ENCODE peak calls at places on chromosomes 11 and 22, in eight cellular contexts. One of them, this sample, is unnamed.

GRCh38 chr22:44111562-44112155 is 69.1 kb upstream of the PARVG start:
- DNase-seq in Peyer's patch: no peak
- DNase-seq in NB4: no peak
- DNase-seq in esophagus squamous epithelium: no peak
- DNase-seq in IMR-90: no peak
- DNase-seq in adrenal gland: no peak
- DNase-seq in ovary: no peak
- DNase-seq in suprapubic skin: no peak
- DNase-seq in this sample: no peak

GRCh38 chr11:104812416-104812815 is 85.8 kb downstream of the CASP12 start:
- DNase-seq in esophagus squamous epithelium: no peak
- DNase-seq in adrenal gland: no peak
- DNase-seq in ovary: no peak
- DNase-seq in suprapubic skin: no peak
- DNase-seq in IMR-90: no peak
- DNase-seq in NB4: no peak
- DNase-seq in Peyer's patch: no peak
- DNase-seq in this sample: no peak

GRCh38 chr11:11722861-11723260 is 101.1 kb upstream of the GALNT18 start:
- DNase-seq in ovary: no peak
- DNase-seq in Peyer's patch: no peak
- DNase-seq in adrenal gland: no peak
- DNase-seq in suprapubic skin: no peak
- DNase-seq in NB4: no peak
- DNase-seq in esophagus squamous epithelium: no peak
- DNase-seq in IMR-90: no peak
- DNase-seq in this sample: no peak

GRCh38 chr22:24244144-24244787 is 616 bp downstream of the GGT5 start:
- DNase-seq in IMR-90: peak
- DNase-seq in esophagus squamous epithelium: no peak
- DNase-seq in suprapubic skin: no peak
- DNase-seq in ovary: peak
- DNase-seq in Peyer's patch: no peak
- DNase-seq in adrenal gland: no peak
- DNase-seq in NB4: peak
- DNase-seq in this sample: no peak

GRCh38 chr11:11966826-11967668 is 41.4 kb downstream of the DKK3 start:
- DNase-seq in adrenal gland: peak
- DNase-seq in esophagus squamous epithelium: no peak
- DNase-seq in ovary: peak
- DNase-seq in IMR-90: peak
- DNase-seq in suprapubic skin: no peak
- DNase-seq in NB4: peak
- DNase-seq in Peyer's patch: peak
- DNase-seq in this sample: peak

GRCh38 chr22:46081831-46082210 is 68.5 kb upstream of the PPARA start:
- DNase-seq in IMR-90: no peak
- DNase-seq in ovary: no peak
- DNase-seq in NB4: no peak
- DNase-seq in adrenal gland: peak
- DNase-seq in esophagus squamous epithelium: no peak
- DNase-seq in Peyer's patch: no peak
- DNase-seq in suprapubic skin: peak
- DNase-seq in this sample: no peak

GRCh38 chr11:61949169-61950034 is 749 bp upstream of the BEST1 start:
- DNase-seq in ovary: peak
- DNase-seq in adrenal gland: peak
- DNase-seq in NB4: peak
- DNase-seq in Peyer's patch: no peak
- DNase-seq in IMR-90: peak
- DNase-seq in esophagus squamous epithelium: no peak
- DNase-seq in suprapubic skin: peak
- DNase-seq in this sample: peak

GRCh38 chr11:299951-300735 is 817 bp upstream of the IFITM5 start:
- DNase-seq in adrenal gland: no peak
- DNase-seq in ovary: no peak
- DNase-seq in NB4: no peak
- DNase-seq in esophagus squamous epithelium: no peak
- DNase-seq in Peyer's patch: no peak
- DNase-seq in IMR-90: peak
- DNase-seq in suprapubic skin: no peak
- DNase-seq in this sample: no peak

GRCh38 chr11:12397953-12398352 is 20.6 kb downstream of the PARVA start:
- DNase-seq in Peyer's patch: no peak
- DNase-seq in suprapubic skin: no peak
- DNase-seq in ovary: peak
- DNase-seq in esophagus squamous epithelium: no peak
- DNase-seq in IMR-90: peak
- DNase-seq in NB4: no peak
- DNase-seq in adrenal gland: peak
- DNase-seq in this sample: no peak

GRCh38 chr11:64536396-64536935 is 54.6 kb upstream of the SLC22A12 start:
- DNase-seq in adrenal gland: no peak
- DNase-seq in IMR-90: peak
- DNase-seq in esophagus squamous epithelium: no peak
- DNase-seq in NB4: no peak
- DNase-seq in ovary: no peak
- DNase-seq in suprapubic skin: no peak
- DNase-seq in Peyer's patch: no peak
- DNase-seq in this sample: no peak

GRCh38 chr22:45159652-45160462 is 3.9 kb upstream of the NUP50 start:
- DNase-seq in adrenal gland: peak
- DNase-seq in suprapubic skin: no peak
- DNase-seq in IMR-90: peak
- DNase-seq in ovary: no peak
- DNase-seq in NB4: peak
- DNase-seq in Peyer's patch: no peak
- DNase-seq in esophagus squamous epithelium: no peak
- DNase-seq in this sample: no peak

GRCh38 chr11:118696673-118697226 is 17.3 kb upstream of the TREH start:
- DNase-seq in ovary: no peak
- DNase-seq in esophagus squamous epithelium: no peak
- DNase-seq in NB4: no peak
- DNase-seq in Peyer's patch: no peak
- DNase-seq in adrenal gland: no peak
- DNase-seq in suprapubic skin: no peak
- DNase-seq in IMR-90: no peak
- DNase-seq in this sample: no peak
- TF ChIP-seq POLR2A in ovary: no peak
- TF ChIP-seq POLR2A in esophagus squamous epithelium: no peak
- TF ChIP-seq POLR2A in NB4: no peak
- TF ChIP-seq POLR2A in Peyer's patch: no peak
- TF ChIP-seq POLR2A in adrenal gland: no peak
- TF ChIP-seq POLR2A in suprapubic skin: no peak
- TF ChIP-seq POLR2A in IMR-90: no peak
- TF ChIP-seq POLR2A in this sample: no peak

GRCh38 chr11:65858354-65859133 is 564 bp upstream of the CFL1 start:
- DNase-seq in IMR-90: no peak
- DNase-seq in suprapubic skin: no peak
- DNase-seq in esophagus squamous epithelium: no peak
- DNase-seq in ovary: no peak
- DNase-seq in adrenal gland: no peak
- DNase-seq in NB4: no peak
- DNase-seq in Peyer's patch: no peak
- DNase-seq in this sample: no peak

GRCh38 chr11:65860278-65861164 is at the start of gene MUS81:
- DNase-seq in NB4: peak
- DNase-seq in IMR-90: peak
- DNase-seq in adrenal gland: peak
- DNase-seq in suprapubic skin: peak
- DNase-seq in esophagus squamous epithelium: peak
- DNase-seq in Peyer's patch: peak
- DNase-seq in ovary: peak
- DNase-seq in this sample: peak

GRCh38 chr11:65857500-65858353 is at the start of gene CFL1:
- DNase-seq in adrenal gland: peak
- DNase-seq in suprapubic skin: peak
- DNase-seq in esophagus squamous epithelium: peak
- DNase-seq in Peyer's patch: peak
- DNase-seq in NB4: peak
- DNase-seq in IMR-90: peak
- DNase-seq in ovary: peak
- DNase-seq in this sample: peak

GRCh38 chr11:65859812-65860277 is 388 bp upstream of the MUS81 start:
- DNase-seq in ovary: no peak
- DNase-seq in NB4: no peak
- DNase-seq in IMR-90: no peak
- DNase-seq in Peyer's patch: peak
- DNase-seq in adrenal gland: no peak
- DNase-seq in suprapubic skin: peak
- DNase-seq in esophagus squamous epithelium: no peak
- DNase-seq in this sample: no peak

GRCh38 chr11:65859134-65859811 is 960 bp upstream of the MUS81 start:
- DNase-seq in adrenal gland: peak
- DNase-seq in NB4: peak
- DNase-seq in Peyer's patch: peak
- DNase-seq in esophagus squamous epithelium: peak
- DNase-seq in ovary: peak
- DNase-seq in suprapubic skin: peak
- DNase-seq in IMR-90: peak
- DNase-seq in this sample: peak
- TF ChIP-seq POLR2A in adrenal gland: peak
- TF ChIP-seq POLR2A in NB4: peak
- TF ChIP-seq POLR2A in Peyer's patch: peak
- TF ChIP-seq POLR2A in esophagus squamous epithelium: peak
- TF ChIP-seq POLR2A in ovary: peak
- TF ChIP-seq POLR2A in suprapubic skin: peak
- TF ChIP-seq POLR2A in IMR-90: peak
- TF ChIP-seq POLR2A in this sample: peak

DNA sequence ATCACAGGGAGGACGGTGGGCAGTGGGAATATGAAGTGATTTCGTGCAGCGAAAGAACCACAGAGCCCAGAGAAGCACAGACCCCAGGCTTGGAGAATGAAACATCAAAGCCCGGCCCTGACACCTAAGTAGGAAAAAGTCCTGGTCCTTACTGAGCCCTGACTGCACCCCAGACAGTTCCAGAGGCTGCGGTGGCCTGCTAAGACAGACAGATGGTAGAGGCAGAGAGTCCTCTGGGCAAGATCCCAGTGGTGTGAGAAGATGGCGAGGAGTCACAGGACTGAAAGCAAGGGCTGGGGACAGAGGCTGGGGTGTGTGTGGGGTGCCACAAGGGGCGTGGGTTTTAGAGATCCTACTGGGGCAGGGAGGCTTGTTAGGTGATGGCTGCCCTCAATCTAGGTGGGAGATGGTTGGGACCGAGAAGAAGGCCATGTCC is 3.7 kb downstream of the CBX6 start:
- DNase-seq in Peyer's patch: no peak
- DNase-seq in IMR-90: no peak
- DNase-seq in ovary: peak
- DNase-seq in suprapubic skin: peak
- DNase-seq in esophagus squamous epithelium: no peak
- DNase-seq in adrenal gland: no peak
- DNase-seq in NB4: no peak
- DNase-seq in this sample: no peak
- TF ChIP-seq POLR2A in Peyer's patch: no peak
- TF ChIP-seq POLR2A in IMR-90: no peak
- TF ChIP-seq POLR2A in ovary: no peak
- TF ChIP-seq POLR2A in suprapubic skin: no peak
- TF ChIP-seq POLR2A in esophagus squamous epithelium: no peak
- TF ChIP-seq POLR2A in adrenal gland: no peak
- TF ChIP-seq POLR2A in NB4: no peak
- TF ChIP-seq POLR2A in this sample: no peak

GRCh38 chr22:38795569-38795968 is 1.6 kb upstream of the DNAL4 start:
- DNase-seq in IMR-90: no peak
- DNase-seq in esophagus squamous epithelium: no peak
- DNase-seq in adrenal gland: no peak
- DNase-seq in ovary: no peak
- DNase-seq in suprapubic skin: no peak
- DNase-seq in Peyer's patch: no peak
- DNase-seq in NB4: no peak
- DNase-seq in this sample: no peak

GRCh38 chr22:38792833-38793232 is 1.1 kb downstream of the DNAL4 start:
- DNase-seq in ovary: no peak
- DNase-seq in esophagus squamous epithelium: no peak
- DNase-seq in suprapubic skin: no peak
- DNase-seq in NB4: peak
- DNase-seq in IMR-90: peak
- DNase-seq in Peyer's patch: no peak
- DNase-seq in adrenal gland: no peak
- DNase-seq in this sample: no peak

GRCh38 chr22:38796262-38796957 is 2.5 kb upstream of the DNAL4 start:
- DNase-seq in NB4: no peak
- DNase-seq in Peyer's patch: no peak
- DNase-seq in adrenal gland: no peak
- DNase-seq in IMR-90: no peak
- DNase-seq in esophagus squamous epithelium: no peak
- DNase-seq in suprapubic skin: no peak
- DNase-seq in ovary: no peak
- DNase-seq in this sample: no peak

GRCh38 chr22:38789606-38790005 is 4.3 kb downstream of the DNAL4 start:
- DNase-seq in adrenal gland: no peak
- DNase-seq in ovary: no peak
- DNase-seq in Peyer's patch: no peak
- DNase-seq in suprapubic skin: no peak
- DNase-seq in IMR-90: no peak
- DNase-seq in NB4: no peak
- DNase-seq in esophagus squamous epithelium: no peak
- DNase-seq in this sample: no peak

GRCh38 chr22:38793721-38794466 is at the start of gene DNAL4:
- DNase-seq in adrenal gland: peak
- DNase-seq in esophagus squamous epithelium: peak
- DNase-seq in NB4: peak
- DNase-seq in suprapubic skin: peak
- DNase-seq in IMR-90: peak
- DNase-seq in ovary: peak
- DNase-seq in Peyer's patch: peak
- DNase-seq in this sample: peak
- TF ChIP-seq POLR2A in adrenal gland: peak
- TF ChIP-seq POLR2A in esophagus squamous epithelium: no peak
- TF ChIP-seq POLR2A in NB4: no peak
- TF ChIP-seq POLR2A in suprapubic skin: peak
- TF ChIP-seq POLR2A in IMR-90: no peak
- TF ChIP-seq POLR2A in ovary: peak
- TF ChIP-seq POLR2A in Peyer's patch: peak
- TF ChIP-seq POLR2A in this sample: no peak